ENCODE peak calls at places on chromosomes 16 and 17, in seven cellular contexts. One of them, this sample, is unnamed. For H3K4me1, the result is how much of the 10 kb centered on the place peaks cover.

GRCh38 chr17:3735515-3735914 is 11.8 kb downstream of the HASPIN start:
- DNase-seq in neural progenitor cell: no peak
- DNase-seq in right atrium auricular region: no peak
- DNase-seq in MM.1S: no peak
- DNase-seq in tibial artery: no peak
- DNase-seq in OCI-LY7: no peak
- DNase-seq in ascending aorta: no peak
- DNase-seq in this sample: no peak

GRCh38 chr17:35057332-35057915 is 6.1 kb downstream of the RFFL start:
- DNase-seq in tibial artery: no peak
- DNase-seq in neural progenitor cell: no peak
- DNase-seq in OCI-LY7: no peak
- DNase-seq in ascending aorta: no peak
- DNase-seq in right atrium auricular region: no peak
- DNase-seq in MM.1S: no peak
- DNase-seq in this sample: no peak

GRCh38 chr16:28883221-28883996 is 5.1 kb downstream of the ATP2A1 start:
- DNase-seq in tibial artery: no peak
- DNase-seq in OCI-LY7: no peak
- DNase-seq in neural progenitor cell: no peak
- DNase-seq in MM.1S: no peak
- DNase-seq in ascending aorta: no peak
- DNase-seq in right atrium auricular region: no peak
- DNase-seq in this sample: peak

GRCh38 chr16:75029854-75030253 is 31.0 kb downstream of the ZNRF1 start:
- DNase-seq in right atrium auricular region: no peak
- DNase-seq in neural progenitor cell: no peak
- DNase-seq in MM.1S: no peak
- DNase-seq in ascending aorta: no peak
- DNase-seq in tibial artery: no peak
- DNase-seq in OCI-LY7: no peak
- DNase-seq in this sample: no peak

GRCh38 chr17:37699285-37699973 is 45.4 kb downstream of the HNF1B start:
- DNase-seq in right atrium auricular region: no peak
- DNase-seq in MM.1S: no peak
- DNase-seq in neural progenitor cell: no peak
- DNase-seq in tibial artery: no peak
- DNase-seq in ascending aorta: no peak
- DNase-seq in OCI-LY7: no peak
- DNase-seq in this sample: no peak

GRCh38 chr17:42760652-42761581 is at the start of gene RAMP2:
- DNase-seq in ascending aorta: no peak
- DNase-seq in tibial artery: no peak
- DNase-seq in OCI-LY7: no peak
- DNase-seq in MM.1S: no peak
- DNase-seq in neural progenitor cell: peak
- DNase-seq in right atrium auricular region: no peak
- DNase-seq in this sample: no peak

GRCh38 chr17:77958716-77959215 is 263 bp downstream of the TNRC6C start:
- DNase-seq in OCI-LY7: peak
- DNase-seq in right atrium auricular region: no peak
- DNase-seq in tibial artery: no peak
- DNase-seq in ascending aorta: no peak
- DNase-seq in MM.1S: no peak
- DNase-seq in neural progenitor cell: no peak
- DNase-seq in this sample: no peak

GRCh38 chr17:39252788-39253460 is 27.2 kb upstream of the STAC2 start:
- DNase-seq in neural progenitor cell: no peak
- DNase-seq in MM.1S: no peak
- DNase-seq in right atrium auricular region: no peak
- DNase-seq in tibial artery: no peak
- DNase-seq in OCI-LY7: no peak
- DNase-seq in ascending aorta: no peak
- DNase-seq in this sample: no peak

GRCh38 chr16:27726621-27727275 is 176.8 kb downstream of the KATNIP start:
- DNase-seq in right atrium auricular region: no peak
- DNase-seq in neural progenitor cell: no peak
- DNase-seq in ascending aorta: no peak
- DNase-seq in MM.1S: no peak
- DNase-seq in tibial artery: no peak
- DNase-seq in OCI-LY7: no peak
- DNase-seq in this sample: no peak

GRCh38 chr17:78278139-78278741 is 46.8 kb downstream of the TMEM235 start:
- DNase-seq in neural progenitor cell: peak
- DNase-seq in OCI-LY7: peak
- DNase-seq in MM.1S: peak
- DNase-seq in tibial artery: no peak
- DNase-seq in right atrium auricular region: no peak
- DNase-seq in ascending aorta: no peak
- DNase-seq in this sample: no peak

GRCh38 chr17:51677875-51678274 is 417.5 kb downstream of the UTP18 start:
- DNase-seq in ascending aorta: no peak
- DNase-seq in right atrium auricular region: no peak
- DNase-seq in MM.1S: no peak
- DNase-seq in neural progenitor cell: no peak
- DNase-seq in tibial artery: no peak
- DNase-seq in OCI-LY7: no peak
- DNase-seq in this sample: no peak

GRCh38 chr16:53848277-53848942 is 144.5 kb downstream of the FTO start:
- DNase-seq in right atrium auricular region: no peak
- DNase-seq in tibial artery: no peak
- DNase-seq in neural progenitor cell: no peak
- DNase-seq in OCI-LY7: no peak
- DNase-seq in ascending aorta: no peak
- DNase-seq in MM.1S: no peak
- DNase-seq in this sample: no peak

GRCh38 chr16:79079656-79080420 is 520.7 kb downstream of the MAF start:
- DNase-seq in OCI-LY7: no peak
- DNase-seq in ascending aorta: no peak
- DNase-seq in right atrium auricular region: no peak
- DNase-seq in neural progenitor cell: no peak
- DNase-seq in tibial artery: no peak
- DNase-seq in MM.1S: no peak
- DNase-seq in this sample: no peak

GRCh38 chr17:41624208-41625101 is at the start of gene KRT17:
- DNase-seq in neural progenitor cell: no peak
- DNase-seq in tibial artery: no peak
- DNase-seq in right atrium auricular region: no peak
- DNase-seq in ascending aorta: no peak
- DNase-seq in MM.1S: no peak
- DNase-seq in OCI-LY7: no peak
- DNase-seq in this sample: peak

GRCh38 chr16:66376114-66376513 is 9.6 kb downstream of the CDH5 start:
- DNase-seq in neural progenitor cell: no peak
- DNase-seq in ascending aorta: no peak
- DNase-seq in OCI-LY7: no peak
- DNase-seq in tibial artery: no peak
- DNase-seq in right atrium auricular region: no peak
- DNase-seq in MM.1S: no peak
- DNase-seq in this sample: no peak

GRCh38 chr17:75082683-75083082 is 5.1 kb upstream of the SLC16A5 start:
- DNase-seq in MM.1S: no peak
- DNase-seq in ascending aorta: no peak
- DNase-seq in OCI-LY7: no peak
- DNase-seq in tibial artery: no peak
- DNase-seq in neural progenitor cell: no peak
- DNase-seq in right atrium auricular region: no peak
- DNase-seq in this sample: no peak

GRCh38 chr16:87686697-87687570 is 78.9 kb downstream of the KLHDC4 start:
- DNase-seq in neural progenitor cell: no peak
- DNase-seq in OCI-LY7: no peak
- DNase-seq in right atrium auricular region: no peak
- DNase-seq in tibial artery: no peak
- DNase-seq in MM.1S: no peak
- DNase-seq in ascending aorta: no peak
- DNase-seq in this sample: no peak

GRCh38 chr17:41666336-41666680 is 22.4 kb upstream of the EIF1 start:
- DNase-seq in right atrium auricular region: no peak
- DNase-seq in tibial artery: peak
- DNase-seq in MM.1S: peak
- DNase-seq in OCI-LY7: peak
- DNase-seq in neural progenitor cell: peak
- DNase-seq in ascending aorta: peak
- DNase-seq in this sample: no peak

GRCh38 chr16:84739349-84740124 is 39.7 kb downstream of the USP10 start:
- DNase-seq in OCI-LY7: no peak
- DNase-seq in MM.1S: no peak
- DNase-seq in neural progenitor cell: no peak
- DNase-seq in right atrium auricular region: no peak
- DNase-seq in tibial artery: no peak
- DNase-seq in ascending aorta: no peak
- DNase-seq in this sample: no peak

GRCh38 chr16:17287401-17287800 is 183.4 kb downstream of the XYLT1 start:
- DNase-seq in tibial artery: no peak
- DNase-seq in right atrium auricular region: no peak
- DNase-seq in OCI-LY7: no peak
- DNase-seq in MM.1S: no peak
- DNase-seq in ascending aorta: no peak
- DNase-seq in neural progenitor cell: peak
- DNase-seq in this sample: no peak

GRCh38 chr17:21680366-21680765 is 12.0 kb upstream of the KCNJ18 start:
- DNase-seq in tibial artery: peak
- DNase-seq in right atrium auricular region: no peak
- DNase-seq in MM.1S: no peak
- DNase-seq in neural progenitor cell: no peak
- DNase-seq in OCI-LY7: no peak
- DNase-seq in ascending aorta: peak
- DNase-seq in this sample: peak

GRCh38 chr16:77869997-77870813 is 81.8 kb downstream of the VAT1L start:
- DNase-seq in OCI-LY7: no peak
- DNase-seq in ascending aorta: peak
- DNase-seq in neural progenitor cell: no peak
- DNase-seq in MM.1S: no peak
- DNase-seq in tibial artery: no peak
- DNase-seq in right atrium auricular region: no peak
- DNase-seq in this sample: no peak

GRCh38 chr17:27475070-27475673 is 18.9 kb downstream of the KSR1 start:
- DNase-seq in OCI-LY7: no peak
- DNase-seq in neural progenitor cell: no peak
- DNase-seq in tibial artery: no peak
- DNase-seq in right atrium auricular region: no peak
- DNase-seq in MM.1S: no peak
- DNase-seq in ascending aorta: no peak
- DNase-seq in this sample: no peak

GRCh38 chr16:71526111-71526998 is at the start of gene CHST4:
- DNase-seq in tibial artery: no peak
- DNase-seq in ascending aorta: no peak
- DNase-seq in MM.1S: no peak
- DNase-seq in right atrium auricular region: no peak
- DNase-seq in neural progenitor cell: peak
- DNase-seq in OCI-LY7: peak
- DNase-seq in this sample: no peak

GRCh38 chr16:31010539-31010938 is at the start of gene STX1B:
- DNase-seq in OCI-LY7: no peak
- DNase-seq in ascending aorta: no peak
- DNase-seq in neural progenitor cell: peak
- DNase-seq in right atrium auricular region: no peak
- DNase-seq in tibial artery: no peak
- DNase-seq in MM.1S: no peak
- DNase-seq in this sample: no peak

DNA sequence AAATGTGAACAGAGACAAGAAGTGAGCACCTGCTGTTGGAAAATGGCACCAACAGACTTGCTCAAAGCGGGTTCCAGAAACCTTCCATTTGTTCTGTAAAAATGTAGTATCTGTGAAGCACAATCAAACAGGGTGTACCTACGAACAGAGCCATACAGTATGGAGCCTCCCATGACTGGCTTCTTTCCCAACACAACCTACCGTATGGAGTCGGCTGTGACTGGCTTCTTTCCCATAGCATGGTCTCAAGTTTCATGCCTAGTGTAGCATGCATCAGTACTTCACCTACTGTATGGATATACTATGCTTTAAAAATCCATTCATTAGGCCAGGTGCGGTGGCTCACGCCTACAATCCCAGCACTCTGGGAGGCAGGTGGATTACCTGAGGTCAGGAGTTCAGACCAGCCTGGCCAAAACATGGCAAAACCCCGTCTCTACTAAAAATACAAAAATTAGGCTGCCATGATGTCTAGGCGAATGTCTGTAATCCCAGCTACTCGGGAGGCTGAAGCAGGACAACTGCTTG is 26.2 kb downstream of the YWHAE start:
- DNase-seq in right atrium auricular region: no peak
- DNase-seq in OCI-LY7: no peak
- DNase-seq in neural progenitor cell: no peak
- DNase-seq in MM.1S: no peak
- DNase-seq in ascending aorta: no peak
- DNase-seq in tibial artery: no peak
- DNase-seq in this sample: no peak
- H3K4me1 ChIP-seq in right atrium auricular region: half or more
- H3K4me1 ChIP-seq in OCI-LY7: half or more
- H3K4me1 ChIP-seq in neural progenitor cell: under half
- H3K4me1 ChIP-seq in MM.1S: half or more
- H3K4me1 ChIP-seq in ascending aorta: under half
- H3K4me1 ChIP-seq in tibial artery: under half
- H3K4me1 ChIP-seq in this sample: under half

GRCh38 chr17:63716426-63716825 is 16.5 kb upstream of the LIMD2 start:
- DNase-seq in tibial artery: no peak
- DNase-seq in OCI-LY7: no peak
- DNase-seq in right atrium auricular region: no peak
- DNase-seq in neural progenitor cell: no peak
- DNase-seq in MM.1S: no peak
- DNase-seq in ascending aorta: no peak
- DNase-seq in this sample: no peak
- TF ChIP-seq CTCF in tibial artery: no peak
- TF ChIP-seq CTCF in OCI-LY7: no peak
- TF ChIP-seq CTCF in right atrium auricular region: no peak
- TF ChIP-seq CTCF in neural progenitor cell: no peak
- TF ChIP-seq CTCF in MM.1S: no peak
- TF ChIP-seq CTCF in ascending aorta: no peak
- TF ChIP-seq CTCF in this sample: no peak

DNA sequence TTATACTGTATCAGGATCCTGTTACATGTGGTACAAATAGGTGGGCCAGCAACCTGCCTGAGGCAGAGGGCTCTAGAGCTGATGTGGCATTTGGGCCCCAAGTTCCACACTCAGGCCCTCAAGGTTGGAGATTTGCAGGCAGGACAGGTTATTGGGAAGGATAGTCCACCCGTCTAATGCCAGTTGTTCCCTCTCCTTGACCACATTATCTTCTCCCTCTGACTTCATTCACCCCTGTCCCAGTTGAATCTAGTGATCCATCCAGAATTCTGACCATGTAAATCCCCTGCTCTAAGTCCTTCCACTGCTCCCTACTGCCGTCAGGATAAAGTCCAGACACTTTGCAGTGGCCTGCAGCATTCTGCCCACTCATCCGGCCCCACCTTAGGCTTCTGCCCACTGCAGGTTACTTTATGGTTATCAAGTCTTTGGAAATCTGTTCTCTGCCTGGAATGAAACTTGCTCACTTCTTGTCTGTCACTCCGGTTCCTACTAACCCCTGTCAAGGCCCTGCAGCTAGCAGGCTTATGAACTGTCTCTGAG is 1.9 kb upstream of the NFATC3 start:
- DNase-seq in neural progenitor cell: no peak
- DNase-seq in MM.1S: no peak
- DNase-seq in OCI-LY7: no peak
- DNase-seq in right atrium auricular region: no peak
- DNase-seq in ascending aorta: no peak
- DNase-seq in tibial artery: no peak
- DNase-seq in this sample: no peak
- H3K4me3 ChIP-seq in neural progenitor cell: peak
- H3K4me3 ChIP-seq in MM.1S: no peak
- H3K4me3 ChIP-seq in OCI-LY7: no peak
- H3K4me3 ChIP-seq in right atrium auricular region: no peak
- H3K4me3 ChIP-seq in ascending aorta: no peak
- H3K4me3 ChIP-seq in tibial artery: no peak
- H3K4me3 ChIP-seq in this sample: no peak

GRCh38 chr17:13576661-13577526 is 24.8 kb downstream of the HS3ST3A1 start:
- DNase-seq in ascending aorta: no peak
- DNase-seq in MM.1S: no peak
- DNase-seq in neural progenitor cell: no peak
- DNase-seq in OCI-LY7: peak
- DNase-seq in right atrium auricular region: no peak
- DNase-seq in tibial artery: no peak
- DNase-seq in this sample: no peak
- H3K4me1 ChIP-seq in ascending aorta: under half
- H3K4me1 ChIP-seq in MM.1S: under half
- H3K4me1 ChIP-seq in neural progenitor cell: under half
- H3K4me1 ChIP-seq in OCI-LY7: under half
- H3K4me1 ChIP-seq in right atrium auricular region: under half
- H3K4me1 ChIP-seq in tibial artery: under half
- H3K4me1 ChIP-seq in this sample: under half